ENCODE peak calls at places on chromosomes 4 and X, in seven cellular contexts. U is upper lobe of right lung; N is H4; Y is retina; W is posterior cingulate gyrus; C is naive thymus-derived CD4-positive, alpha-beta T cell; Q is AG09319. L is an unnamed sample.

GRCh38 chrX:148372925-148373324 is 127.5 kb upstream of the AFF2 start:
- DNase-seq in U (no peak), N (no peak), Y (no peak), W (no peak), C (no peak), Q (no peak), L (no peak)

GRCh38 chr4:94390804-94391410 is 48.3 kb upstream of the HPGDS start:
- DNase-seq in U (no peak), N (no peak), Y (no peak), W (no peak), C (peak), Q (no peak), L (no peak)

GRCh38 chr4:38728651-38729141 is 54.1 kb downstream of the TLR10 start:
- DNase-seq in U (peak), N (peak), Y (no peak), W (no peak), C (no peak), Q (no peak), L (no peak)

GRCh38 chr4:141041021-141041476 is 92.2 kb downstream of the RNF150 start:
- DNase-seq in U (no peak), N (peak), Y (no peak), W (no peak), C (no peak), Q (no peak), L (no peak)

GRCh38 chr4:1855334-1856070 is 454 bp downstream of the LETM1 start:
- DNase-seq in U (peak), N (no peak), Y (peak), W (peak), C (no peak), Q (no peak), L (no peak)

GRCh38 chr4:15682790-15683495 is 1.3 kb downstream of the FAM200B start:
- DNase-seq in U (no peak), N (no peak), Y (no peak), W (no peak), C (no peak), Q (no peak), L (no peak)

GRCh38 chrX:104112326-104112951 is at the start of gene ZCCHC18:
- DNase-seq in U (peak), N (peak), Y (peak), W (peak), C (no peak), Q (no peak), L (peak)

GRCh38 chr4:180116840-180117239 is 2126.4 kb upstream of the TENM3 start:
- DNase-seq in U (no peak), N (no peak), Y (no peak), W (no peak), C (no peak), Q (no peak), L (no peak)

GRCh38 chrX:19133784-19134183 is 11.5 kb upstream of the ADGRG2 start:
- DNase-seq in U (no peak), N (no peak), Y (no peak), W (no peak), C (no peak), Q (no peak), L (no peak)

GRCh38 chr4:11505225-11505971 is 76.7 kb upstream of the HS3ST1 start:
- DNase-seq in U (no peak), N (peak), Y (no peak), W (no peak), C (no peak), Q (no peak), L (no peak)

L was measured in brain microvascular endothelial cell.